ENCODE peak calls at places on chromosomes 12 and 14, in eight cellular contexts. One of them, this sample, is unnamed.

GRCh38 chr14:60561845-60562746 is 53.1 kb downstream of the SIX6 start:
- ATAC-seq in activated T-cell treated with anti-CD3 and anti-CD28 coated beads, Interleukin-2, amount 50 U/mL, for 4 hours: no peak
- ATAC-seq in heart left ventricle: peak
- ATAC-seq in T-helper 17 cell: no peak
- ATAC-seq in RWPE2: peak
- ATAC-seq in CD4-positive, alpha-beta T cell: no peak
- ATAC-seq in left lung: peak
- ATAC-seq in gastrocnemius medialis: peak
- ATAC-seq in this sample: peak

GRCh38 chr12:12684375-12685106 is 11.4 kb downstream of the GPR19 start:
- ATAC-seq in left lung: peak
- ATAC-seq in CD4-positive, alpha-beta T cell: no peak
- ATAC-seq in activated T-cell treated with anti-CD3 and anti-CD28 coated beads, Interleukin-2, amount 50 U/mL, for 4 hours: no peak
- ATAC-seq in heart left ventricle: no peak
- ATAC-seq in gastrocnemius medialis: no peak
- ATAC-seq in RWPE2: no peak
- ATAC-seq in T-helper 17 cell: no peak
- ATAC-seq in this sample: no peak

GRCh38 chr14:50335389-50335788 is 23.3 kb downstream of the DMAC2L start:
- ATAC-seq in activated T-cell treated with anti-CD3 and anti-CD28 coated beads, Interleukin-2, amount 50 U/mL, for 4 hours: no peak
- ATAC-seq in gastrocnemius medialis: peak
- ATAC-seq in left lung: peak
- ATAC-seq in RWPE2: no peak
- ATAC-seq in CD4-positive, alpha-beta T cell: no peak
- ATAC-seq in T-helper 17 cell: no peak
- ATAC-seq in heart left ventricle: peak
- ATAC-seq in this sample: peak

GRCh38 chr12:116689586-116689985 is 48.3 kb downstream of the SPRING1 start:
- ATAC-seq in RWPE2: no peak
- ATAC-seq in left lung: no peak
- ATAC-seq in heart left ventricle: no peak
- ATAC-seq in gastrocnemius medialis: no peak
- ATAC-seq in activated T-cell treated with anti-CD3 and anti-CD28 coated beads, Interleukin-2, amount 50 U/mL, for 4 hours: no peak
- ATAC-seq in T-helper 17 cell: no peak
- ATAC-seq in CD4-positive, alpha-beta T cell: no peak
- ATAC-seq in this sample: no peak

GRCh38 chr12:130617219-130617618 is 98.9 kb downstream of the RIMBP2 start:
- ATAC-seq in T-helper 17 cell: no peak
- ATAC-seq in gastrocnemius medialis: no peak
- ATAC-seq in RWPE2: no peak
- ATAC-seq in activated T-cell treated with anti-CD3 and anti-CD28 coated beads, Interleukin-2, amount 50 U/mL, for 4 hours: no peak
- ATAC-seq in heart left ventricle: no peak
- ATAC-seq in CD4-positive, alpha-beta T cell: no peak
- ATAC-seq in left lung: no peak
- ATAC-seq in this sample: no peak

GRCh38 chr12:111850526-111850925 is 8.5 kb downstream of the MAPKAPK5 start:
- ATAC-seq in activated T-cell treated with anti-CD3 and anti-CD28 coated beads, Interleukin-2, amount 50 U/mL, for 4 hours: no peak
- ATAC-seq in T-helper 17 cell: no peak
- ATAC-seq in CD4-positive, alpha-beta T cell: no peak
- ATAC-seq in heart left ventricle: no peak
- ATAC-seq in gastrocnemius medialis: no peak
- ATAC-seq in left lung: no peak
- ATAC-seq in RWPE2: no peak
- ATAC-seq in this sample: no peak

GRCh38 chr14:60348211-60348610 is 99.2 kb downstream of the PPM1A start:
- ATAC-seq in left lung: no peak
- ATAC-seq in RWPE2: no peak
- ATAC-seq in activated T-cell treated with anti-CD3 and anti-CD28 coated beads, Interleukin-2, amount 50 U/mL, for 4 hours: no peak
- ATAC-seq in heart left ventricle: no peak
- ATAC-seq in gastrocnemius medialis: no peak
- ATAC-seq in T-helper 17 cell: no peak
- ATAC-seq in CD4-positive, alpha-beta T cell: no peak
- ATAC-seq in this sample: no peak

GRCh38 chr14:50015708-50016107 is 100.7 kb downstream of the VCPKMT start:
- ATAC-seq in CD4-positive, alpha-beta T cell: no peak
- ATAC-seq in gastrocnemius medialis: no peak
- ATAC-seq in T-helper 17 cell: no peak
- ATAC-seq in heart left ventricle: no peak
- ATAC-seq in activated T-cell treated with anti-CD3 and anti-CD28 coated beads, Interleukin-2, amount 50 U/mL, for 4 hours: no peak
- ATAC-seq in RWPE2: no peak
- ATAC-seq in left lung: no peak
- ATAC-seq in this sample: no peak